ENCODE peak calls at places on chromosomes 3 and 15, in four cellular contexts. F, O, T and Q are unnamed samples.

GRCh38 chr3:172140499-172141391 is 101.4 kb downstream of the FNDC3B start:
- DNase-seq in F (no peak), O (peak; percentile 97), T (peak; percentile 98), Q (peak; percentile 48)

GRCh38 chr3:195173696-195174095 is 97.3 kb downstream of the XXYLT1 start:
- DNase-seq in F (no peak), O (no peak), T (no peak), Q (no peak)

GRCh38 chr3:30720586-30721313 is 114.3 kb downstream of the TGFBR2 start:
- DNase-seq in F (no peak), O (peak; percentile 83), T (peak; percentile 97), Q (no peak)

GRCh38 chr3:154730221-154730620 is 300.2 kb upstream of the GPR149 start:
- DNase-seq in F (no peak), O (no peak), T (no peak), Q (no peak)

GRCh38 chr3:44120721-44121582 is 120.7 kb upstream of the TOPAZ1 start:
- DNase-seq in F (no peak), O (no peak), T (no peak), Q (peak; percentile 50)

GRCh38 chr3:125054436-125055164 is 1.2 kb downstream of the HEG1 start:
- DNase-seq in F (no peak), O (peak; percentile 80), T (peak; percentile 38), Q (peak; percentile 52)

GRCh38 chr3:71689305-71689704 is 35.9 kb downstream of the EIF4E3 start:
- DNase-seq in F (no peak), O (no peak), T (no peak), Q (peak; percentile 51)

GRCh38 chr15:25171111-25171811 is 216.5 kb downstream of the SNRPN start:
- DNase-seq in F (no peak), O (no peak), T (no peak), Q (no peak)

GRCh38 chr3:9072667-9073009 is 109.4 kb upstream of the RAD18 start:
- DNase-seq in F (no peak), O (no peak), T (no peak), Q (no peak)

GRCh38 chr3:166889241-166889640 is 490.9 kb downstream of the ZBBX start:
- DNase-seq in F (no peak), O (no peak), T (peak; percentile 10), Q (no peak)

GRCh38 chr3:178420033-178420432 is 116.2 kb upstream of the KCNMB2 start:
- DNase-seq in F (no peak), O (peak; percentile 16), T (peak; percentile 53), Q (no peak)

GRCh38 chr3:22704571-22705354 is 498.4 kb upstream of the UBE2E2 start:
- DNase-seq in F (no peak), O (no peak), T (no peak), Q (peak; percentile 51)

GRCh38 chr3:136949708-136950107 is 8.1 kb upstream of the IL20RB start:
- DNase-seq in F (no peak), O (peak; percentile 57), T (no peak), Q (no peak)

GRCh38 chr3:31692714-31693113 is 160.0 kb downstream of the STT3B start:
- DNase-seq in F (no peak), O (no peak), T (no peak), Q (no peak)

GRCh38 chr3:51386159-51386851 is 1.2 kb downstream of the MANF start:
- DNase-seq in F (no peak), O (no peak), T (no peak), Q (no peak)

GRCh38 chr3:188282871-188283270 is 128.9 kb downstream of the LPP start:
- DNase-seq in F (no peak), O (no peak), T (no peak), Q (no peak)

GRCh38 chr15:70314018-70314354 is 216.3 kb upstream of the TLE3 start:
- DNase-seq in F (no peak), O (no peak), T (no peak), Q (no peak)

GRCh38 chr15:70319466-70319865 is 221.7 kb upstream of the TLE3 start:
- DNase-seq in F (no peak), O (no peak), T (no peak), Q (no peak)

GRCh38 chr15:70791248-70791647 is 27.9 kb upstream of the UACA start:
- DNase-seq in F (no peak), O (no peak), T (no peak), Q (no peak)

GRCh38 chr3:9552252-9552999 is 1.2 kb downstream of the LHFPL4 start:
- DNase-seq in F (peak; percentile 73), O (peak; percentile 48), T (peak; percentile 23), Q (peak; percentile 94)

GRCh38 chr15:91216000-91216399 is 115.9 kb downstream of the SV2B start:
- DNase-seq in F (no peak), O (no peak), T (no peak), Q (no peak)
- TF ChIP-seq CTCF in F (no peak), O (no peak), T (no peak), Q (no peak)

DNA sequence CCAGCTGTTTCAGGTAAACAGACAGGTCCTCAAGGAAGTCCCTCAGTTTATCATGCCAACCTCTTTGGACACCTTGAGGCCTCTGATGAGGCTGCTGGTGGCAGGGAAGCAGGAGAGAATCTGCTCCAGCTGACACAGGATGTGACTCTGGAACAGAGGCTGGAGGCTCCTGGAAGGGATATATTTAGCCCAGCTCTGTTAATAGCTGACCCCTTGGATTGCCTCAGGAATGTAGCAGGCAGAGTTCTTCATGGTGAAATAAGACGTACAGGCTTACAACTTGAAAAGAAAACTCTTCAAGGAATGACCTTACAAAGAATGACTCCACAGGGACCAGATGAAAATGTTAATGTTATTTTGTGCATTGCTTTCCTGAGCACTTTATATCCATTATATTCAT is 90.5 kb downstream of the AQP9 start:
- DNase-seq in F (no peak), O (peak; percentile 66), T (no peak), Q (peak; percentile 21)
- H3K4me2 ChIP-seq in F (no peak overlapping the region), O (peak overlapping the region; percentile 46), T (no peak overlapping the region), Q (peak overlapping the region; percentile 30)

GRCh38 chr3:159775372-159775961 is 213.2 kb upstream of the IL12A start:
- DNase-seq in F (no peak), O (peak; percentile 89), T (no peak), Q (peak; percentile 62)
- H3K27ac ChIP-seq in F (no peak overlapping the region), O (peak overlapping the region; percentile 52), T (no peak overlapping the region), Q (peak overlapping the region; percentile 27)

GRCh38 chr3:197504239-197505191 is 51.3 kb downstream of the BDH1 start:
- DNase-seq in F (no peak), O (no peak), T (no peak), Q (no peak)

GRCh38 chr3:197503652-197504051 is 52.1 kb downstream of the BDH1 start:
- DNase-seq in F (no peak), O (no peak), T (peak; percentile 8), Q (no peak)

GRCh38 chr3:197500812-197501211 is 55.0 kb downstream of the BDH1 start:
- DNase-seq in F (no peak), O (no peak), T (peak; percentile 34), Q (no peak)

GRCh38 chr3:197501496-197501878 is 54.3 kb downstream of the BDH1 start:
- DNase-seq in F (peak; percentile 53), O (peak; percentile 55), T (peak; percentile 37), Q (peak; percentile 51)

GRCh38 chr3:197501879-197502620 is 53.7 kb downstream of the BDH1 start:
- DNase-seq in F (no peak), O (peak; percentile 49), T (peak; percentile 84), Q (peak; percentile 90)
- TF ChIP-seq CTCF in F (peak; percentile 57), O (peak; percentile 49), T (peak; percentile 93), Q (peak; percentile 84)

GRCh38 chr3:148758303-148758884 is 60.7 kb downstream of the AGTR1 start:
- DNase-seq in F (no peak), O (peak; percentile 20), T (no peak), Q (no peak)
- H3K4me2 ChIP-seq in F (no peak overlapping the region), O (no peak overlapping the region), T (no peak overlapping the region), Q (no peak overlapping the region)

GRCh38 chr15:52158084-52158765 is 33.0 kb downstream of the GNB5 start:
- DNase-seq in F (no peak), O (no peak), T (no peak), Q (no peak)

GRCh38 chr15:52151353-52151752 is 38.8 kb upstream of the BCL2L10 start:
- DNase-seq in F (no peak), O (no peak), T (no peak), Q (no peak)

GRCh38 chr15:52153900-52154895 is 37.0 kb downstream of the GNB5 start:
- DNase-seq in F (no peak), O (no peak), T (no peak), Q (no peak)

GRCh38 chr15:52150878-52151277 is 38.3 kb upstream of the BCL2L10 start:
- DNase-seq in F (no peak), O (no peak), T (no peak), Q (no peak)

GRCh38 chr15:52154896-52155865 is 36.0 kb downstream of the GNB5 start:
- DNase-seq in F (no peak), O (no peak), T (no peak), Q (no peak)
- H3K27ac ChIP-seq in F (no peak overlapping the region), O (no peak overlapping the region), T (no peak overlapping the region), Q (no peak overlapping the region)

DNA sequence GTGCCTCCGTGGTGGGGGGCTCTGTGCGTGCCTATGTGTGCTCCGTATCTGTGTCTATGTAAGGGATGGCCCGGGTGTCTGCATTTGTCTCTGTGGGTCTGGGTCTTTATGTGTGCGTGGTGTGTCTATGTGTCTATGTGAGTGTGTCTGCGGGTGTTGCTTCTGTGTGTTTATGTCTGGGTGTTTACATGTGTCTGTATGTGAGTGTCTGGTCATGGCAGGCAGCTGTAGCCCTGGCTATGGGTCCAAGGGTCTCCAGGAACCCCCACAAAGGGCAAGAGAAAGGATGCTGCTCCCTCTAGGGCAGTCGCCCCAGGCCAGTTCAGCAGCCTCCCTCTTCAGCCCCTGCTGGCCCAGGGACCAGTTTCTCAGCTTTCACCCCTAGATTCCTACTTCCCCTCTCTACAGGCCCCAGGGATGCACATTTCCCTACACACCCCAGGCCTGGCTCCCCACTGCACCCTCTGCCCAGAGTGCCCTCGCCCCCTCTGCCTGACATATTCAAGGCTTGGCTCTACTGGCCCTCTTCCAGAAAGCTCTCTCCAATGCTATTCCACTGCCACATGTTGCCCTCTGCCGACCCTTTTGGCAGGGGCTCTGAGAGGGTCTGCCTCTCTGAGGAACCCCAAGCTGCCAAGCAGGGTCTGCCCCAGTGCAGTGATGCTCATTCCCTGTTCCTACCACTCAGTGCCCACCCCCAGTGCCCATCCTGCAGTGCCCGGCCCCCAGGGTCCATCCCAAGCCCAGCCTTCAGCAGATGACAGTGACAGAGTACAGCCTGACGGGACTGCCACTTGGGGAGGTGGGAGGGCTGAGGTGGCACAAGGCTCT is 1.0 kb upstream of the MYL3 start:
- DNase-seq in F (no peak), O (peak; percentile 12), T (no peak), Q (no peak)
- TF ChIP-seq CTCF in F (no peak), O (no peak), T (no peak), Q (no peak)

DNA sequence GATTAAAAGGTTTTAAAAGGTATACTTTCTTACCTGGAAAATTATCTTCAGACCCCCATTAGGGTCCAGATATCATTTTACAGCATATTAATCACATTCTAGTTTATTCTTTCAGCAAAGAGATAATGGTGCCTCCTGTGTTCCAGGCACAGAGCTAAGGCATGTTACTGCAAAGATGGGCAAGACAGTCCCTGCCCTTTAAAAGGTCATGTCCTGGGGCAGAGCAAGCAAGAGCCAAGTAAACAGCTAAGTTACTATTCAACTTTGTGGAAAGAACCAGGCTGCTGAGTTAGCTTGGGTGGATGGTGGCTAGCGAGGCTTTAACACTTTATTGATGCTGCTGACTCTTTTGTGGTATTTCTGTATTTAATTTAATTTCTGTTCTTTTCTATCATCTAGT is 75.0 kb downstream of the LRRC28 start:
- DNase-seq in F (no peak), O (no peak), T (no peak), Q (no peak)
- H3K4me2 ChIP-seq in F (no peak overlapping the region), O (no peak overlapping the region), T (no peak overlapping the region), Q (no peak overlapping the region)

GRCh38 chr3:191721983-191722382 is 261.0 kb downstream of the PYDC2 start:
- DNase-seq in F (no peak), O (no peak), T (peak; percentile 20), Q (no peak)
- H3K27ac ChIP-seq in F (no peak overlapping the region), O (no peak overlapping the region), T (no peak overlapping the region), Q (no peak overlapping the region)